ENCODE peak calls at places on chromosomes 4 and X, in five cellular contexts. N is KG1, Q is omental fat pad, W is GM10248, Y is cerebellum. U is an unnamed sample.

GRCh38 chr4:107780665-107781064 is 44.1 kb upstream of the SGMS2 start:
- DNase-seq in Q (no peak), Y (no peak), W (no peak), N (no peak), U (no peak)

GRCh38 chr4:1080432-1080831 is 32.9 kb downstream of the RNF212 start:
- DNase-seq in Y (no peak), N (no peak), W (no peak), Q (no peak), U (peak; percentile 76)

GRCh38 chr4:38189445-38189844 is 229.2 kb downstream of the PTTG2 start:
- DNase-seq in Q (no peak), W (no peak), Y (no peak), N (no peak), U (no peak)

GRCh38 chr4:165684177-165684870 is 188.7 kb upstream of the TLL1 start:
- DNase-seq in W (no peak), Y (peak; percentile 31), N (no peak), Q (no peak), U (no peak)

GRCh38 chr4:40177591-40177990 is 19.2 kb upstream of the RHOH start:
- DNase-seq in Y (no peak), Q (no peak), N (no peak), W (no peak), U (no peak)

GRCh38 chrX:109886122-109886761 is 116.7 kb upstream of the TMEM164 start:
- DNase-seq in Y (no peak), Q (no peak), N (peak; percentile 4), W (peak; percentile 38), U (no peak)

GRCh38 chrX:63656871-63657580 is 128.0 kb downstream of the ARHGEF9 start:
- DNase-seq in Y (no peak), N (no peak), Q (no peak), W (no peak), U (no peak)

GRCh38 chr4:17981063-17981462 is 40.5 kb downstream of the LCORL start:
- DNase-seq in Q (no peak), W (no peak), N (no peak), Y (no peak), U (no peak)

GRCh38 chrX:19017271-19017670 is 33.4 kb upstream of the PHKA2 start:
- DNase-seq in W (peak; percentile 36), Y (no peak), Q (no peak), N (no peak), U (no peak)

GRCh38 chr4:152363086-152363485 is 172.8 kb downstream of the FBXW7 start:
- DNase-seq in Q (no peak), W (no peak), Y (no peak), N (no peak), U (no peak)

GRCh38 chr4:78648639-78649363 is 97.2 kb downstream of the ANXA3 start:
- DNase-seq in Q (no peak), W (no peak), N (no peak), Y (no peak), U (no peak)

GRCh38 chr4:134691915-134692314 is 490.3 kb upstream of the PABPC4L start:
- DNase-seq in Q (no peak), N (no peak), W (no peak), Y (no peak), U (no peak)

GRCh38 chrX:136525738-136526606 is 6.0 kb upstream of the VGLL1 start:
- DNase-seq in Y (peak; percentile 3), W (no peak), N (no peak), Q (no peak), U (no peak)

GRCh38 chr4:6885953-6886557 is 23.6 kb upstream of the TBC1D14 start:
- DNase-seq in Y (peak; percentile 77), Q (no peak), W (peak; percentile 45), N (no peak), U (no peak)

GRCh38 chr4:159508917-159509500 is 406.1 kb downstream of the RAPGEF2 start:
- DNase-seq in Y (no peak), Q (no peak), W (no peak), N (no peak), U (no peak)

U was measured in suprapubic skin.